ENCODE peak calls at places on chromosomes 2 and 18, in six cellular contexts. One of them, this sample, is unnamed.

GRCh38 chr2:209086761-209087160 is 337.1 kb upstream of the MAP2 start:
- DNase-seq in IMR-90: no peak
- DNase-seq in spleen: no peak
- DNase-seq in OCI-LY7: no peak
- DNase-seq in AG10803: no peak
- DNase-seq in NB4: no peak
- DNase-seq in this sample: no peak

GRCh38 chr2:106065268-106065982 is 128.7 kb downstream of the UXS1 start:
- DNase-seq in AG10803: no peak
- DNase-seq in spleen: no peak
- DNase-seq in IMR-90: no peak
- DNase-seq in NB4: no peak
- DNase-seq in OCI-LY7: no peak
- DNase-seq in this sample: no peak

GRCh38 chr2:178208817-178209216 is 14.5 kb downstream of the OSBPL6 start:
- DNase-seq in IMR-90: peak
- DNase-seq in spleen: no peak
- DNase-seq in OCI-LY7: no peak
- DNase-seq in AG10803: no peak
- DNase-seq in NB4: no peak
- DNase-seq in this sample: no peak

GRCh38 chr2:181411105-181411849 is 45.9 kb upstream of the ITGA4 start:
- DNase-seq in NB4: peak
- DNase-seq in IMR-90: no peak
- DNase-seq in spleen: peak
- DNase-seq in AG10803: peak
- DNase-seq in OCI-LY7: peak
- DNase-seq in this sample: no peak

GRCh38 chr18:76346490-76347130 is 148.4 kb downstream of the ZNF516 start:
- DNase-seq in NB4: no peak
- DNase-seq in spleen: no peak
- DNase-seq in IMR-90: no peak
- DNase-seq in AG10803: no peak
- DNase-seq in OCI-LY7: no peak
- DNase-seq in this sample: no peak

GRCh38 chr2:55399815-55400214 is 19.8 kb downstream of the CCDC88A start:
- DNase-seq in IMR-90: no peak
- DNase-seq in NB4: no peak
- DNase-seq in spleen: no peak
- DNase-seq in OCI-LY7: no peak
- DNase-seq in AG10803: no peak
- DNase-seq in this sample: no peak

GRCh38 chr18:24398515-24398914 is 891 bp upstream of the OSBPL1A start:
- DNase-seq in AG10803: peak
- DNase-seq in NB4: peak
- DNase-seq in OCI-LY7: no peak
- DNase-seq in IMR-90: peak
- DNase-seq in spleen: no peak
- DNase-seq in this sample: no peak

GRCh38 chr2:210113636-210114235 is 57.5 kb downstream of the KANSL1L start:
- DNase-seq in spleen: no peak
- DNase-seq in AG10803: no peak
- DNase-seq in IMR-90: no peak
- DNase-seq in NB4: no peak
- DNase-seq in OCI-LY7: no peak
- DNase-seq in this sample: no peak

GRCh38 chr2:202426751-202427150 is 50.6 kb downstream of the BMPR2 start:
- DNase-seq in NB4: no peak
- DNase-seq in IMR-90: no peak
- DNase-seq in spleen: no peak
- DNase-seq in AG10803: no peak
- DNase-seq in OCI-LY7: no peak
- DNase-seq in this sample: no peak

GRCh38 chr2:37711831-37712230 is 40.4 kb upstream of the CDC42EP3 start:
- DNase-seq in OCI-LY7: no peak
- DNase-seq in spleen: no peak
- DNase-seq in AG10803: peak
- DNase-seq in NB4: no peak
- DNase-seq in IMR-90: peak
- DNase-seq in this sample: no peak

GRCh38 chr2:60324536-60324935 is 228.9 kb downstream of the BCL11A start:
- DNase-seq in AG10803: no peak
- DNase-seq in IMR-90: no peak
- DNase-seq in spleen: no peak
- DNase-seq in OCI-LY7: no peak
- DNase-seq in NB4: no peak
- DNase-seq in this sample: no peak

GRCh38 chr18:37179384-37179783 is 350.5 kb downstream of the KIAA1328 start:
- DNase-seq in IMR-90: no peak
- DNase-seq in OCI-LY7: no peak
- DNase-seq in AG10803: no peak
- DNase-seq in NB4: no peak
- DNase-seq in spleen: no peak
- DNase-seq in this sample: no peak

GRCh38 chr2:59236723-59237122 is 995.6 kb upstream of the FANCL start:
- DNase-seq in IMR-90: no peak
- DNase-seq in OCI-LY7: no peak
- DNase-seq in spleen: no peak
- DNase-seq in AG10803: peak
- DNase-seq in NB4: peak
- DNase-seq in this sample: no peak

GRCh38 chr2:188314314-188315054 is 22.8 kb downstream of the GULP1 start:
- DNase-seq in NB4: no peak
- DNase-seq in spleen: no peak
- DNase-seq in AG10803: no peak
- DNase-seq in OCI-LY7: no peak
- DNase-seq in IMR-90: no peak
- DNase-seq in this sample: no peak

GRCh38 chr18:45328762-45329161 is 286.5 kb upstream of the SLC14A2 start:
- DNase-seq in IMR-90: no peak
- DNase-seq in OCI-LY7: no peak
- DNase-seq in spleen: no peak
- DNase-seq in NB4: no peak
- DNase-seq in AG10803: peak
- DNase-seq in this sample: no peak

GRCh38 chr18:7824970-7825369 is 257.9 kb downstream of the PTPRM start:
- DNase-seq in IMR-90: no peak
- DNase-seq in NB4: no peak
- DNase-seq in OCI-LY7: no peak
- DNase-seq in AG10803: peak
- DNase-seq in spleen: no peak
- DNase-seq in this sample: no peak

GRCh38 chr2:22536131-22536530 is 848.8 kb upstream of the KLHL29 start:
- DNase-seq in spleen: no peak
- DNase-seq in AG10803: no peak
- DNase-seq in OCI-LY7: no peak
- DNase-seq in NB4: no peak
- DNase-seq in IMR-90: no peak
- DNase-seq in this sample: no peak

GRCh38 chr18:3380384-3380961 is 69.5 kb upstream of the TGIF1 start:
- DNase-seq in AG10803: no peak
- DNase-seq in spleen: no peak
- DNase-seq in IMR-90: peak
- DNase-seq in NB4: peak
- DNase-seq in OCI-LY7: no peak
- DNase-seq in this sample: no peak
- TF ChIP-seq CTCF in AG10803: peak
- TF ChIP-seq CTCF in spleen: no peak
- TF ChIP-seq CTCF in IMR-90: peak
- TF ChIP-seq CTCF in NB4: no peak
- TF ChIP-seq CTCF in OCI-LY7: peak
- TF ChIP-seq CTCF in this sample: no peak

GRCh38 chr2:227479865-227480475 is 8.0 kb downstream of the AGFG1 start:
- DNase-seq in AG10803: peak
- DNase-seq in OCI-LY7: peak
- DNase-seq in spleen: no peak
- DNase-seq in NB4: peak
- DNase-seq in IMR-90: peak
- DNase-seq in this sample: no peak
- TF ChIP-seq CTCF in AG10803: peak
- TF ChIP-seq CTCF in OCI-LY7: peak
- TF ChIP-seq CTCF in spleen: no peak
- TF ChIP-seq CTCF in NB4: no peak
- TF ChIP-seq CTCF in IMR-90: peak
- TF ChIP-seq CTCF in this sample: peak

GRCh38 chr2:239792649-239793010 is 232.5 kb downstream of the NDUFA10 start:
- DNase-seq in AG10803: no peak
- DNase-seq in NB4: no peak
- DNase-seq in IMR-90: no peak
- DNase-seq in spleen: no peak
- DNase-seq in OCI-LY7: no peak
- DNase-seq in this sample: no peak
- TF ChIP-seq CTCF in AG10803: no peak
- TF ChIP-seq CTCF in NB4: no peak
- TF ChIP-seq CTCF in IMR-90: no peak
- TF ChIP-seq CTCF in spleen: no peak
- TF ChIP-seq CTCF in OCI-LY7: no peak
- TF ChIP-seq CTCF in this sample: no peak

GRCh38 chr2:14358774-14359173 is 273.7 kb upstream of the LRATD1 start:
- DNase-seq in IMR-90: no peak
- DNase-seq in spleen: no peak
- DNase-seq in AG10803: peak
- DNase-seq in OCI-LY7: no peak
- DNase-seq in NB4: no peak
- DNase-seq in this sample: no peak

GRCh38 chr2:14363137-14363536 is 269.4 kb upstream of the LRATD1 start:
- DNase-seq in OCI-LY7: no peak
- DNase-seq in NB4: no peak
- DNase-seq in IMR-90: no peak
- DNase-seq in AG10803: no peak
- DNase-seq in spleen: no peak
- DNase-seq in this sample: no peak

DNA sequence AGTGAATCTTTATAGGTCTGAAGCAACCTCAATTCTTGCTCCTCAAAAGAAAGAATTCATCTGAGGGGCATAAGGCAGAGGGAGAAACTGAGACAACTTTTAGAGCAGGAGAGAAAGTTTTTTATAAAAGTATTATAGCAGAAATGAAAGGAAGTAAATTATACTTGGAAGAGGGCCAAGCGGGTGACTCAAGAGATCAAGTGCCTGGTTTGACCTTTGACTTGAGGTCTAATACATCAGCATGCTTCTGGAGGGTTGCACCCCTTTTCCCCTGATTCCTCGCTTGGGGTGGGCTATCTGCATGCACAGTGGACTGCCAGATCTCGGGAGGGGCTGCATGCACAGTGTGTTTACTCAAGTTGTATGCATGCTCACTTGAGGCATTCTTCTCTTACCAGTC is 268.5 kb upstream of the LRATD1 start:
- DNase-seq in NB4: no peak
- DNase-seq in OCI-LY7: no peak
- DNase-seq in spleen: no peak
- DNase-seq in AG10803: no peak
- DNase-seq in IMR-90: no peak
- DNase-seq in this sample: no peak
- TF ChIP-seq CTCF in NB4: no peak
- TF ChIP-seq CTCF in OCI-LY7: no peak
- TF ChIP-seq CTCF in spleen: no peak
- TF ChIP-seq CTCF in AG10803: no peak
- TF ChIP-seq CTCF in IMR-90: no peak
- TF ChIP-seq CTCF in this sample: no peak

DNA sequence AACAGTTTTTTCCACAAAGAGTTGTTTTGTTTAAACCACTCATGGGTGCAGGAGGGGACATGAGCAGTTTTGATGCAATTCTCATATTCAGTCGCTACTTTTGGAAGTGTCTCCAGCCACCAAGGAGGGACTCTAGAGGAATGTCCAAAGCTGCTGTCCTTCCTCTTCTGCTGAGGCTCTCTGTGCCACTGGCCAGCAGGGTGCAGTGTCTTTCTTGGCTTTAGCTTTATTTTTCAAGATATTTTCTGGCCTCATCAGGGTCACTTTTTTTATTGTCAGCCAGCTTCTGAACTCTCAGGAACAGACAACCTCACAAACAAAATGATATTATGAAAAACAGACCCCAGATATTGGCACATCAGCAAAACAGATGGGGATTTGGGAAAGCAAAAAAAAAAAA is 289.3 kb upstream of the ZSWIM2 start:
- DNase-seq in NB4: peak
- DNase-seq in IMR-90: peak
- DNase-seq in AG10803: peak
- DNase-seq in OCI-LY7: peak
- DNase-seq in spleen: no peak
- DNase-seq in this sample: peak
- TF ChIP-seq CTCF in NB4: peak
- TF ChIP-seq CTCF in IMR-90: peak
- TF ChIP-seq CTCF in AG10803: peak
- TF ChIP-seq CTCF in OCI-LY7: peak
- TF ChIP-seq CTCF in spleen: no peak
- TF ChIP-seq CTCF in this sample: peak

GRCh38 chr2:220053919-220054318 is 426.5 kb downstream of the SLC4A3 start:
- DNase-seq in NB4: peak
- DNase-seq in AG10803: no peak
- DNase-seq in IMR-90: peak
- DNase-seq in OCI-LY7: peak
- DNase-seq in spleen: no peak
- DNase-seq in this sample: no peak
- TF ChIP-seq CTCF in NB4: peak
- TF ChIP-seq CTCF in AG10803: peak
- TF ChIP-seq CTCF in IMR-90: peak
- TF ChIP-seq CTCF in OCI-LY7: peak
- TF ChIP-seq CTCF in spleen: no peak
- TF ChIP-seq CTCF in this sample: no peak

DNA sequence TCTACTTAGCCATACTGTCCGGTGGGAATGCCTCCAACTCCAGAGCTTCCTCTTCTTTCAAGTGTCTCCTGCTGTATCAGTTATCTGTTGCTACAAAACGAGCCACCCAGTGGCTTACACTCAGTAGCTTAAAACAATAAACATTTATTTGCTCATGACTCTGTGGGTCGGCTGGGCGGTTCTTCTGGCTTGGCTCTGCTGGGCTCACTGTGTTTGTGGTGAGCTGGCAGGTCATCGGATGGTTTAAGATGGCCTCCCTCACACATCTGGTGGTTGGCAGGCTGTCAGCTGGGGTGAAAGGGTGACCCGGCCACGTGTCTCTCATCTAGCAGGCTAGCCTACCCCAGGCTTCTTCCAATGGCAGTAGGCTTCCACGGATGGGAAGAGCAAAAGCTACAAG is 122.4 kb upstream of the SLC1A4 start:
- DNase-seq in IMR-90: peak
- DNase-seq in NB4: no peak
- DNase-seq in spleen: no peak
- DNase-seq in AG10803: peak
- DNase-seq in OCI-LY7: no peak
- DNase-seq in this sample: no peak
- TF ChIP-seq CTCF in IMR-90: peak
- TF ChIP-seq CTCF in NB4: no peak
- TF ChIP-seq CTCF in spleen: no peak
- TF ChIP-seq CTCF in AG10803: peak
- TF ChIP-seq CTCF in OCI-LY7: no peak
- TF ChIP-seq CTCF in this sample: no peak